ENCODE peak calls at places on chromosome 1, in five cellular contexts. A is LoVo, J is suprapubic skin, L is anterior cingulate cortex, D is fibroblast of the conjunctiva. F is an unnamed sample.

GRCh38 chr1:97424209-97424608 is 496.6 kb downstream of the DPYD start:
- DNase-seq in D (no peak), A (no peak), L (no peak), J (no peak), F (no peak)

GRCh38 chr1:203930343-203930742 is 68.9 kb downstream of the SNRPE start:
- DNase-seq in L (no peak), D (no peak), A (no peak), J (no peak), F (no peak)

GRCh38 chr1:85275701-85276289 is 637 bp downstream of the BCL10 start:
- DNase-seq in A (no peak), J (no peak), L (no peak), D (no peak), F (no peak)

GRCh38 chr1:32761253-32761877 is 55.8 kb downstream of the YARS1 start:
- DNase-seq in J (no peak), A (peak; percentile 71), D (no peak), L (no peak), F (no peak)

GRCh38 chr1:232378266-232379041 is 251.5 kb downstream of the SIPA1L2 start:
- DNase-seq in J (no peak), L (no peak), A (no peak), D (no peak), F (no peak)

GRCh38 chr1:236795757-236796719 is 946 bp downstream of the MTR start:
- DNase-seq in L (no peak), J (no peak), A (peak; percentile 9), D (no peak), F (no peak)

GRCh38 chr1:234658143-234658542 is 48.2 kb upstream of the IRF2BP2 start:
- DNase-seq in L (no peak), J (no peak), D (no peak), A (peak; percentile 52), F (no peak)

GRCh38 chr1:30395631-30396030 is 327.8 kb downstream of the MATN1 start:
- DNase-seq in A (no peak), J (no peak), D (no peak), L (no peak), F (no peak)

GRCh38 chr1:1603671-1604373 is 3.9 kb upstream of the FNDC10 start:
- DNase-seq in J (no peak), D (no peak), L (no peak), A (no peak), F (no peak)

GRCh38 chr1:37513795-37514349 is 694 bp downstream of the MEAF6 start:
- DNase-seq in L (no peak), D (no peak), J (no peak), A (no peak), F (no peak)

GRCh38 chr1:15409400-15410222 is at the start of gene EFHD2:
- DNase-seq in L (peak; percentile 70), A (peak; percentile 83), D (peak; percentile 64), J (peak; percentile 90), F (peak; percentile 95)